ENCODE peak calls at places on chromosomes 12 and 14, in ten cellular contexts. B is pancreas, P is foreskin fibroblast, V is choroid plexus epithelial cell, U is Caco-2, S is A549, G is GM12865, I is astrocyte of the spinal cord, C is HFF-Myc, H is fibroblast of the aortic adventitia. W is an unnamed sample.

GRCh38 chr12:99619389-99620158 is 28.0 kb upstream of the GARIN6 start:
- DNase-seq in H (no peak), G (peak; percentile 61), P (no peak), S (no peak), C (peak; percentile 0), V (peak; percentile 12), U (no peak), I (peak; percentile 40), B (no peak), W (peak; percentile 27)

GRCh38 chr12:87120440-87120839 is 864.2 kb upstream of the MGAT4C start:
- DNase-seq in H (peak; percentile 42), G (no peak), C (no peak), B (no peak), V (peak; percentile 10), S (no peak), P (no peak), U (no peak), I (no peak), W (no peak)

GRCh38 chr12:97301576-97301975 is 161.0 kb upstream of the RMST start:
- DNase-seq in U (no peak), V (no peak), B (no peak), S (no peak), I (no peak), C (no peak), G (no peak), H (no peak), P (no peak), W (no peak)

GRCh38 chr12:57518920-57519757 is 1.2 kb downstream of the DDIT3 start:
- DNase-seq in U (peak; percentile 74), V (peak; percentile 62), H (peak; percentile 80), P (no peak), G (no peak), C (no peak), B (no peak), S (peak; percentile 26), I (peak; percentile 25), W (peak; percentile 76)

GRCh38 chr14:67263499-67264149 is 22.4 kb downstream of the PALS1 start:
- DNase-seq in G (no peak), V (peak; percentile 93), C (no peak), H (peak; percentile 72), U (no peak), S (no peak), B (no peak), I (peak; percentile 78), P (peak; percentile 38), W (peak; percentile 88)

GRCh38 chr12:71999795-72000194 is 61.1 kb downstream of the TPH2 start:
- DNase-seq in V (no peak), B (no peak), H (no peak), C (peak; percentile 5), G (no peak), I (no peak), S (no peak), P (no peak), U (no peak), W (no peak)

GRCh38 chr12:26212988-26213387 is 17.6 kb downstream of the SSPN start:
- DNase-seq in H (no peak), P (no peak), V (no peak), I (no peak), U (no peak), C (no peak), G (no peak), B (no peak), S (no peak), W (no peak)

GRCh38 chr12:94242871-94243270 is 94.5 kb downstream of the PLXNC1 start:
- DNase-seq in H (no peak), V (no peak), I (no peak), G (no peak), S (no peak), C (no peak), U (no peak), B (no peak), P (no peak), W (no peak)

GRCh38 chr14:22482782-22483553 is 106.1 kb downstream of the DAD1 start:
- DNase-seq in U (no peak), H (no peak), B (no peak), G (peak; percentile 35), S (no peak), V (no peak), C (no peak), P (no peak), I (no peak), W (no peak)

GRCh38 chr14:22482085-22482694 is 106.8 kb downstream of the DAD1 start:
- DNase-seq in S (no peak), H (no peak), G (peak; percentile 58), U (no peak), C (no peak), I (no peak), V (no peak), B (no peak), P (no peak), W (no peak)

GRCh38 chr14:22484638-22485037 is 104.4 kb downstream of the DAD1 start:
- DNase-seq in V (peak; percentile 75), G (no peak), H (peak; percentile 86), I (peak; percentile 53), U (no peak), C (no peak), S (no peak), P (no peak), B (no peak), W (no peak)

GRCh38 chr14:22485178-22485577 is 103.8 kb downstream of the DAD1 start:
- DNase-seq in V (peak; percentile 48), G (peak; percentile 41), C (no peak), H (peak; percentile 40), I (peak; percentile 38), P (no peak), S (no peak), U (no peak), B (no peak), W (peak; percentile 51)

DNA sequence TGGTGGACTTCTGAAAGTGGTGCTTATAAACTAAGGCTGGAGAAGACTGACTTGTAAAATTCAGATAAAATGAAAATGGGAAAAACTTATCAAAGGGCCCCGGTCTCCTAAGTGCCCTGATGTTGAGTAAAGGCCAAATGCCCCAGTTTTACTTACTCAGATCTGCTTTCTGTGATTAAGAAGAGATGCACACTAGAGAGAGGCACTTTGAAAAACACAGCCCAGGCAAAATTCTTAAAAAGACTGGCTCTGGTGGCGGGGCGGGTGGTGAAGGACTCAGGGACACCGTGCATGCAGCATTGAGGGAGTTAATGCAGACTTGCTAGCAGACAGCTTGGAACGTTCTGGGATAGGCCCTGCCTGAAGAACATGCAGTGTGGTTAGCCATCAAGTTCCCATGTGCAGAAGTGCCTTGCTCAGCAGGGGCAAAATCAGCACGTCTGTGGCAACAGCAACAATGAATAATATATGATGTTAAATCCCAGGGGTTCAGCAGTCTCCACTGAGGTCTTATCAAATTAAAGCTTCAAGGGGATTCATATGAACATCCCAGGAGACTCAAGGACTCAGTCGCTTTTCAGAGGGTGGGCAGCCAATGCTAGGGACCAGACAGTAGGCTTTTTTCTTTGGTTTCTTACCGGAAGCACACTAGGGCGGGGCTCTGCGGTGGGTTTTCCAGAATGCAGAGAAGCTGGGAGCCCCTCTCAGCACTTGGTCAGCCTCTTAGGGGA is 105.0 kb downstream of the DAD1 start:
- DNase-seq in P (no peak), C (no peak), H (peak; percentile 14), S (no peak), V (peak; percentile 85), I (peak; percentile 67), B (no peak), U (no peak), G (peak; percentile 76), W (peak; percentile 34)
- H3K4me3 ChIP-seq in P (no peak overlapping the region), C (no peak overlapping the region), H (no peak overlapping the region), S (no peak overlapping the region), V (no peak overlapping the region), I (no peak overlapping the region), B (no peak overlapping the region), U (no peak overlapping the region), G (peak overlapping the region; percentile 65), W (no peak overlapping the region)

GRCh38 chr12:31740618-31741017 is 11.8 kb upstream of the AMN1 start:
- DNase-seq in S (no peak), H (no peak), V (peak; percentile 47), I (no peak), B (no peak), P (no peak), U (no peak), G (no peak), C (no peak), W (no peak)

GRCh38 chr12:31736472-31736871 is 7.7 kb upstream of the AMN1 start:
- DNase-seq in S (no peak), I (peak; percentile 82), P (peak; percentile 84), H (peak; percentile 86), V (peak; percentile 89), B (no peak), C (no peak), U (no peak), G (peak; percentile 56), W (peak; percentile 82)

GRCh38 chr12:31737763-31738162 is 8.9 kb upstream of the AMN1 start:
- DNase-seq in C (no peak), B (no peak), V (no peak), P (no peak), U (no peak), S (no peak), H (no peak), G (no peak), I (no peak), W (no peak)

GRCh38 chr12:31732926-31733548 is 4.2 kb upstream of the AMN1 start:
- DNase-seq in U (peak; percentile 62), B (no peak), G (peak; percentile 79), H (peak; percentile 86), I (peak; percentile 89), S (peak; percentile 82), P (peak; percentile 77), C (peak; percentile 76), V (peak; percentile 89), W (peak; percentile 95)

DNA sequence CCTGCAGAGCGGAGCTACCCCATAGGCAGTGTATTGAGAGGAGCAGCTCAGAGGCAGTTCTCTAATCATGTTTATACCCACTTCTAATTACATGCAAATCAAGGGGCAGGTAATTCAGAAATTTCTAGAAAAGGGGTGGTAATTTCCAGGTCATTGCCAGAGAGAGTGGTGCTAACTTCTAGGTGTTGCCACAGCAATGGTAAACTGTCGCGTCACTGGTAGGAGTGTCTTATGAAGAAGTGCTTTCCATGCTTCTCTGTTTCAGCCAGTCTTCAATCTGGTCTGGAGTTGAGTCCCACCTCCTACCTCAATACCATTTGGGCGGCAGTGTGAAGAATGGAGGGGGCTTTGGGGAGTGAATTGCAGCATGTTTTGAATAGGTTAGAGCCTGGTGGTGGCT is 8.5 kb upstream of the AMN1 start:
- DNase-seq in I (no peak), S (no peak), G (no peak), H (no peak), P (no peak), U (no peak), C (no peak), B (no peak), V (no peak), W (no peak)
- H3K4me3 ChIP-seq in I (no peak overlapping the region), S (no peak overlapping the region), G (no peak overlapping the region), H (no peak overlapping the region), P (no peak overlapping the region), U (no peak overlapping the region), C (no peak overlapping the region), B (no peak overlapping the region), V (no peak overlapping the region), W (no peak overlapping the region)

GRCh38 chr14:33331176-33331949 is 392.7 kb downstream of the NPAS3 start:
- DNase-seq in B (no peak), H (no peak), G (no peak), S (no peak), C (no peak), V (no peak), U (no peak), P (no peak), I (no peak), W (no peak)

GRCh38 chr14:33335366-33335765 is 396.7 kb downstream of the NPAS3 start:
- DNase-seq in C (no peak), S (no peak), B (no peak), V (peak; percentile 22), P (no peak), U (no peak), H (no peak), I (no peak), G (no peak), W (no peak)

DNA sequence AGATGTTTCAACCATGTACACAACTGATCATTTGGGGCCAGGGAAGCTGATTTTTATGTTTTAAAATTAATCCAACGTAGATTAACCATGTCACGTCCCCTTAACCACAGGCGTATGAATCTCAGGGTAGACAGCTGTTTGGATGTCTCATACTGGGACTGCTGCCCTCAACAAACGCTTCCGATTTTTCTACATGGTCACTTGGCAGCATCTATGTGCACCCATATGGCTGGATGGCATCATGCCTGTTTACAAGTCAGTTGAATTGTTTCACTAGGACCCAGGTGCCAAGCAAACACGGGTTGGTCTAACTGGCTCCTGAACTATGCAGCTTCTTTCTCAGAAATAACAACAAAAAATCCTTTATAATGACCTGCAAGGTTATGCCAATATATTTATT is 393.8 kb downstream of the NPAS3 start:
- DNase-seq in C (no peak), U (no peak), H (no peak), P (no peak), I (no peak), G (no peak), S (no peak), V (no peak), B (no peak), W (no peak)
- H3K4me3 ChIP-seq in C (no peak overlapping the region), U (no peak overlapping the region), H (no peak overlapping the region), P (no peak overlapping the region), I (no peak overlapping the region), G (no peak overlapping the region), S (no peak overlapping the region), V (no peak overlapping the region), B (no peak overlapping the region), W (no peak overlapping the region)

DNA sequence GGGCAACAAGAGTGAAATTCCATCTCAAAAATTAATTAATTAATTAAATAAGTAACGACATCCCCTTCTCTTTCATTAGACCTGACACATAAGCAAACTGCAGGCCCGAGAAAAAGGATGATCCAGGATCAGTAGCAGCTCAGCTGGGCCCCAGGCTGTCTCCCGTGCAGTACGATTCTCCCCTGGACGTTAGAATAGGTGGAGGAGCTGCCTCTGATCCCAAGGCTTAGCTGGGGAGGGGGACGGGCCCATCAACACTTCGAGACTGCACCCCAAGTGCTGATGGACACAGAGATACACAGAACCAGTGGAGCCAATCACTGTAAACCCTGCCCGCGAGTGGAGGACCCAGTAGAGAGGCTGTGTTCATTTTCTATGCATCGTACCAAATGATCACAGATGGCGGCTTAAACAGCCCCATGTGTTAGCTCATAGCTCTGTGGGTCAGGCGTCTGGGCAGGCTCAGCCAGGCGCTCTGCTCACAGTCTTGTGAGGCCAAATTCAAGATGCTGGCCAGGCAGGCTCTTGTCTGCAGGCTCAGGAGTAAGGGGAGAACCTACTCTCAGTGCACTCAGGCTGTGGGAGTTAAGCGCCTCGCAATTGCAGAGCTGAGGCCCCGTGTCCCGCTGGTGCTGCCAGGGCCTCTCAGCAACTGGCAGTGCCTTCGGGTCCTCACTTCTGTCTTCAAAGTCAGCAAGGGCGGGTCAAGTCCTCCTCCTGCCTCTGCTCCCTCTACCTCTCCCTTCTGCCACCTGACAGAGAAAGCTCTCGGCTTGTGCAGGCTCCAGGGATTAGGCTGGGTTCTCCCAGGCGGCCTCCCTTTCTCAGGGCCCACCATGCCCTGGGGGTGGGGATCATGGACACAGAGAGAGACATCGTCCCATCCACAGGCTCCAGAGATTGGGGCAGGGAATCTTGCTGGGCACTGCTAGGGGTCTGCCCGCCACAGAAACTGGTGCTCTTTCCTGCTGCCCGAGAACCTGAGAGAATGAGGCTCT is 26.4 kb downstream of the RIMBP2 start:
- DNase-seq in G (no peak), B (no peak), S (no peak), U (no peak), H (no peak), C (no peak), P (no peak), V (no peak), I (no peak), W (no peak)
- H3K4me3 ChIP-seq in G (no peak overlapping the region), B (no peak overlapping the region), S (no peak overlapping the region), U (no peak overlapping the region), H (no peak overlapping the region), C (no peak overlapping the region), P (no peak overlapping the region), V (no peak overlapping the region), I (no peak overlapping the region), W (no peak overlapping the region)